ENCODE peak calls at places on chromosomes 6 and 20, in six cellular contexts. One of them, this sample, is unnamed. For H3K4me1, the result is how much of the 10 kb centered on the place peaks cover.

GRCh38 chr20:35947907-35948306 is 6.4 kb downstream of the SCAND1 start:
- DNase-seq in pancreas: no peak
- DNase-seq in heart left ventricle: no peak
- DNase-seq in aorta: no peak
- DNase-seq in ascending aorta: no peak
- DNase-seq in CD8-positive, alpha-beta T cell: no peak
- DNase-seq in this sample: no peak

GRCh38 chr20:50295762-50296449 is 105.3 kb downstream of the CEBPB start:
- DNase-seq in ascending aorta: no peak
- DNase-seq in pancreas: no peak
- DNase-seq in aorta: peak
- DNase-seq in CD8-positive, alpha-beta T cell: no peak
- DNase-seq in heart left ventricle: no peak
- DNase-seq in this sample: no peak

GRCh38 chr6:142373268-142374089 is 71.7 kb downstream of the ADGRG6 start:
- DNase-seq in aorta: no peak
- DNase-seq in CD8-positive, alpha-beta T cell: no peak
- DNase-seq in ascending aorta: no peak
- DNase-seq in heart left ventricle: no peak
- DNase-seq in pancreas: no peak
- DNase-seq in this sample: no peak

GRCh38 chr6:7528565-7528964 is 12.9 kb upstream of the DSP start:
- DNase-seq in CD8-positive, alpha-beta T cell: no peak
- DNase-seq in pancreas: no peak
- DNase-seq in aorta: no peak
- DNase-seq in ascending aorta: no peak
- DNase-seq in heart left ventricle: no peak
- DNase-seq in this sample: no peak

GRCh38 chr6:150766201-150766997 is 99.1 kb upstream of the MTHFD1L start:
- DNase-seq in CD8-positive, alpha-beta T cell: no peak
- DNase-seq in ascending aorta: no peak
- DNase-seq in aorta: no peak
- DNase-seq in heart left ventricle: no peak
- DNase-seq in pancreas: no peak
- DNase-seq in this sample: no peak

GRCh38 chr20:8670900-8671229 is 398.0 kb upstream of the PLCB4 start:
- DNase-seq in pancreas: no peak
- DNase-seq in heart left ventricle: no peak
- DNase-seq in ascending aorta: no peak
- DNase-seq in aorta: no peak
- DNase-seq in CD8-positive, alpha-beta T cell: no peak
- DNase-seq in this sample: no peak

GRCh38 chr6:162580619-162581018 is 146.9 kb downstream of the PRKN start:
- DNase-seq in pancreas: no peak
- DNase-seq in aorta: no peak
- DNase-seq in CD8-positive, alpha-beta T cell: no peak
- DNase-seq in ascending aorta: no peak
- DNase-seq in heart left ventricle: no peak
- DNase-seq in this sample: no peak

GRCh38 chr6:52020961-52021570 is 66.3 kb downstream of the PKHD1 start:
- DNase-seq in heart left ventricle: no peak
- DNase-seq in pancreas: no peak
- DNase-seq in CD8-positive, alpha-beta T cell: no peak
- DNase-seq in aorta: no peak
- DNase-seq in ascending aorta: no peak
- DNase-seq in this sample: no peak

GRCh38 chr6:167758309-167759023 is 68.2 kb upstream of the AFDN start:
- DNase-seq in heart left ventricle: no peak
- DNase-seq in pancreas: no peak
- DNase-seq in aorta: no peak
- DNase-seq in CD8-positive, alpha-beta T cell: no peak
- DNase-seq in ascending aorta: no peak
- DNase-seq in this sample: no peak

GRCh38 chr6:118562248-118562647 is 14.2 kb downstream of the PLN start:
- DNase-seq in pancreas: no peak
- DNase-seq in heart left ventricle: no peak
- DNase-seq in CD8-positive, alpha-beta T cell: no peak
- DNase-seq in aorta: no peak
- DNase-seq in ascending aorta: no peak
- DNase-seq in this sample: no peak

GRCh38 chr6:5241242-5241641 is 19.5 kb downstream of the LYRM4 start:
- DNase-seq in aorta: no peak
- DNase-seq in pancreas: no peak
- DNase-seq in heart left ventricle: no peak
- DNase-seq in ascending aorta: no peak
- DNase-seq in CD8-positive, alpha-beta T cell: no peak
- DNase-seq in this sample: no peak

GRCh38 chr6:139698526-139699182 is 324.2 kb upstream of the CITED2 start:
- DNase-seq in ascending aorta: no peak
- DNase-seq in heart left ventricle: no peak
- DNase-seq in pancreas: no peak
- DNase-seq in CD8-positive, alpha-beta T cell: no peak
- DNase-seq in aorta: no peak
- DNase-seq in this sample: no peak

GRCh38 chr6:124964084-124964763 is 2.0 kb downstream of the RNF217 start:
- DNase-seq in ascending aorta: peak
- DNase-seq in heart left ventricle: no peak
- DNase-seq in CD8-positive, alpha-beta T cell: no peak
- DNase-seq in aorta: no peak
- DNase-seq in pancreas: no peak
- DNase-seq in this sample: no peak

GRCh38 chr20:40232288-40232687 is 456.7 kb downstream of the MAFB start:
- DNase-seq in CD8-positive, alpha-beta T cell: no peak
- DNase-seq in aorta: no peak
- DNase-seq in pancreas: no peak
- DNase-seq in ascending aorta: no peak
- DNase-seq in heart left ventricle: no peak
- DNase-seq in this sample: no peak

GRCh38 chr6:91082311-91082803 is 495.5 kb upstream of the MAP3K7 start:
- DNase-seq in pancreas: peak
- DNase-seq in CD8-positive, alpha-beta T cell: no peak
- DNase-seq in heart left ventricle: no peak
- DNase-seq in ascending aorta: no peak
- DNase-seq in aorta: no peak
- DNase-seq in this sample: no peak

GRCh38 chr6:15026832-15027231 is 219.0 kb upstream of the JARID2 start:
- DNase-seq in heart left ventricle: no peak
- DNase-seq in aorta: no peak
- DNase-seq in CD8-positive, alpha-beta T cell: no peak
- DNase-seq in pancreas: no peak
- DNase-seq in ascending aorta: no peak
- DNase-seq in this sample: no peak

GRCh38 chr6:169589699-169590257 is 112.1 kb downstream of the WDR27 start:
- DNase-seq in heart left ventricle: no peak
- DNase-seq in pancreas: no peak
- DNase-seq in ascending aorta: no peak
- DNase-seq in aorta: no peak
- DNase-seq in CD8-positive, alpha-beta T cell: no peak
- DNase-seq in this sample: no peak

GRCh38 chr6:28134015-28134414 is 7.7 kb upstream of the ZKSCAN8 start:
- DNase-seq in aorta: no peak
- DNase-seq in CD8-positive, alpha-beta T cell: no peak
- DNase-seq in pancreas: no peak
- DNase-seq in ascending aorta: no peak
- DNase-seq in heart left ventricle: no peak
- DNase-seq in this sample: peak

GRCh38 chr20:44702776-44703175 is 12.4 kb upstream of the CCN5 start:
- DNase-seq in CD8-positive, alpha-beta T cell: no peak
- DNase-seq in heart left ventricle: peak
- DNase-seq in aorta: peak
- DNase-seq in ascending aorta: peak
- DNase-seq in pancreas: peak
- DNase-seq in this sample: no peak

GRCh38 chr6:49570474-49571079 is 20.1 kb downstream of the C6orf141 start:
- DNase-seq in aorta: no peak
- DNase-seq in CD8-positive, alpha-beta T cell: no peak
- DNase-seq in ascending aorta: no peak
- DNase-seq in pancreas: no peak
- DNase-seq in heart left ventricle: no peak
- DNase-seq in this sample: no peak

GRCh38 chr20:49452011-49452482 is 30.4 kb downstream of the KCNB1 start:
- DNase-seq in aorta: peak
- DNase-seq in CD8-positive, alpha-beta T cell: no peak
- DNase-seq in heart left ventricle: no peak
- DNase-seq in ascending aorta: no peak
- DNase-seq in pancreas: no peak
- DNase-seq in this sample: no peak

GRCh38 chr6:50785921-50786320 is 32.8 kb upstream of the TFAP2B start:
- DNase-seq in heart left ventricle: no peak
- DNase-seq in pancreas: no peak
- DNase-seq in aorta: no peak
- DNase-seq in ascending aorta: no peak
- DNase-seq in CD8-positive, alpha-beta T cell: no peak
- DNase-seq in this sample: no peak

GRCh38 chr6:96381246-96381645 is 140.4 kb upstream of the UFL1 start:
- DNase-seq in heart left ventricle: no peak
- DNase-seq in aorta: no peak
- DNase-seq in pancreas: no peak
- DNase-seq in ascending aorta: no peak
- DNase-seq in CD8-positive, alpha-beta T cell: no peak
- DNase-seq in this sample: no peak

GRCh38 chr6:21726676-21727075 is 133.1 kb downstream of the SOX4 start:
- DNase-seq in ascending aorta: no peak
- DNase-seq in aorta: no peak
- DNase-seq in pancreas: no peak
- DNase-seq in CD8-positive, alpha-beta T cell: no peak
- DNase-seq in heart left ventricle: no peak
- DNase-seq in this sample: no peak

GRCh38 chr20:18404172-18404571 is 62.7 kb downstream of the DZANK1 start:
- DNase-seq in pancreas: no peak
- DNase-seq in aorta: no peak
- DNase-seq in heart left ventricle: no peak
- DNase-seq in CD8-positive, alpha-beta T cell: no peak
- DNase-seq in ascending aorta: no peak
- DNase-seq in this sample: no peak

GRCh38 chr20:37946946-37947345 is 44.0 kb downstream of the VSTM2L start:
- DNase-seq in CD8-positive, alpha-beta T cell: no peak
- DNase-seq in heart left ventricle: no peak
- DNase-seq in pancreas: peak
- DNase-seq in ascending aorta: no peak
- DNase-seq in aorta: no peak
- DNase-seq in this sample: no peak

GRCh38 chr6:43796168-43796567 is 26.2 kb downstream of the VEGFA start:
- DNase-seq in CD8-positive, alpha-beta T cell: no peak
- DNase-seq in ascending aorta: no peak
- DNase-seq in pancreas: no peak
- DNase-seq in heart left ventricle: no peak
- DNase-seq in aorta: no peak
- DNase-seq in this sample: no peak

GRCh38 chr6:43797919-43798318 is 27.9 kb downstream of the VEGFA start:
- DNase-seq in ascending aorta: no peak
- DNase-seq in aorta: no peak
- DNase-seq in heart left ventricle: no peak
- DNase-seq in CD8-positive, alpha-beta T cell: no peak
- DNase-seq in pancreas: no peak
- DNase-seq in this sample: no peak

GRCh38 chr6:43799671-43800623 is 29.9 kb downstream of the VEGFA start:
- DNase-seq in ascending aorta: no peak
- DNase-seq in CD8-positive, alpha-beta T cell: no peak
- DNase-seq in aorta: no peak
- DNase-seq in pancreas: no peak
- DNase-seq in heart left ventricle: no peak
- DNase-seq in this sample: no peak

GRCh38 chr6:43798688-43799444 is 28.9 kb downstream of the VEGFA start:
- DNase-seq in aorta: peak
- DNase-seq in heart left ventricle: peak
- DNase-seq in CD8-positive, alpha-beta T cell: no peak
- DNase-seq in ascending aorta: no peak
- DNase-seq in pancreas: peak
- DNase-seq in this sample: no peak

DNA sequence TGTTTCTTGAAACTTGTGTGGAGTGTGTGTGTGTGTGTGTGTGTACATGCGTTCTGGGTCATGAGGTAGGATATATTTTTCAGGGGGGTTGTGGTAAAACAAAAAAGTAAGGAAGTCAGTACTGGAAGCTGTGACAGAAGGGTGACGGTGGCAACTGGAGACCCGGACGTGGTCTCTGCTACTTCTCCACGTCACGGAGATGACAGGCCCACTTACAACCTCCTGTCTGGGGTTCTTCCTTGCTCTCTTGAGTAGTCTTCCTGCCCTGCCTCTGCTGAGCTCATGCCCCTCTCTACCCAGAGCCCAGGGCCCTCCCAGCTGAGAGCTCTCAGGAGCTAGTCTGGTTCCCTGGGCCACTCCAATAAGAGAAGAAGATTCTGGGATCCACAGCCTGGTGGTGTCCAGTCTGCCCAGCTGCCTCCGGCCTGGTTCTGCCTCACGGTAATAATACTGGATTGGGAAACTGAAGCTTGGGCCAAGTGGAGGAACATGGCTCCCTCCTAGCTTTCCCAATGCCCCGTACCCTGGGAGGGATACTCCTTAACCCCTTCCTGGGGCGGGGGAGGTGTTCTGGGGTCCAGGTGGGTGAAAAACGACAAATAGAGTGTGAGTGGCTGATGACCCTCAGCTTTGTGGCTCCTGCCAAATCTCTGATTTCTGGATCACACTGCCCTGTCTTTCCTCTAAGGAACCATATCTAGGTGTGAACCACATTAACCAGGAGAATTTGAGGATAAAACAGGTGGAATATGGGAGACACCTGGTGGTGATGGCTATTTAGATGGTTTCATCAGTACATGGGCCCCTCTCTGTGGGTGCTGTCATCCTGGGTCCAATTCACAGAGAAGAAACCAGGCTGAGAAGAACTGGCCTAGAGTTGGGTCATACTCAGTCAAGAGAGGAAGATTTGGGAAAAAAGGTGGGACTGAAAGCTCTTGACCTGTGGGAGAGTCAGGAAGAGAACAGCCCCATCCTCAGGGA is 27.2 kb downstream of the VEGFA start:
- DNase-seq in pancreas: no peak
- DNase-seq in CD8-positive, alpha-beta T cell: no peak
- DNase-seq in heart left ventricle: no peak
- DNase-seq in aorta: peak
- DNase-seq in ascending aorta: no peak
- DNase-seq in this sample: no peak
- H3K4me1 ChIP-seq in pancreas: under half
- H3K4me1 ChIP-seq in CD8-positive, alpha-beta T cell: under half
- H3K4me1 ChIP-seq in heart left ventricle: under half
- H3K4me1 ChIP-seq in aorta: under half
- H3K4me1 ChIP-seq in ascending aorta: under half
- H3K4me1 ChIP-seq in this sample: under half

GRCh38 chr6:41892921-41893564 is 2.1 kb downstream of the USP49 start:
- DNase-seq in CD8-positive, alpha-beta T cell: no peak
- DNase-seq in aorta: no peak
- DNase-seq in ascending aorta: no peak
- DNase-seq in heart left ventricle: no peak
- DNase-seq in pancreas: no peak
- DNase-seq in this sample: peak
- H3K4me3 ChIP-seq in CD8-positive, alpha-beta T cell: no peak
- H3K4me3 ChIP-seq in aorta: no peak
- H3K4me3 ChIP-seq in ascending aorta: no peak
- H3K4me3 ChIP-seq in heart left ventricle: no peak
- H3K4me3 ChIP-seq in pancreas: no peak
- H3K4me3 ChIP-seq in this sample: peak

GRCh38 chr20:4905195-4905594 is 96.1 kb downstream of the SLC23A2 start:
- DNase-seq in ascending aorta: no peak
- DNase-seq in pancreas: no peak
- DNase-seq in aorta: no peak
- DNase-seq in heart left ventricle: no peak
- DNase-seq in CD8-positive, alpha-beta T cell: no peak
- DNase-seq in this sample: no peak
- H3K27ac ChIP-seq in ascending aorta: no peak
- H3K27ac ChIP-seq in pancreas: no peak
- H3K27ac ChIP-seq in aorta: no peak
- H3K27ac ChIP-seq in heart left ventricle: no peak
- H3K27ac ChIP-seq in CD8-positive, alpha-beta T cell: no peak
- H3K27ac ChIP-seq in this sample: no peak

GRCh38 chr20:34705383-34706021 is 1.4 kb downstream of the TP53INP2 start:
- DNase-seq in heart left ventricle: no peak
- DNase-seq in pancreas: no peak
- DNase-seq in aorta: no peak
- DNase-seq in CD8-positive, alpha-beta T cell: no peak
- DNase-seq in ascending aorta: no peak
- DNase-seq in this sample: peak
- H3K4me1 ChIP-seq in heart left ventricle: half or more
- H3K4me1 ChIP-seq in pancreas: under half
- H3K4me1 ChIP-seq in aorta: under half
- H3K4me1 ChIP-seq in CD8-positive, alpha-beta T cell: under half
- H3K4me1 ChIP-seq in ascending aorta: under half
- H3K4me1 ChIP-seq in this sample: under half

This sample was measured in CD4-positive, CD25-positive, alpha-beta regulatory T cell.